ENCODE peak calls at places on chromosome 4, in four cellular contexts. J, R, B and D are unnamed samples. For H3K9me3, the result is how much of the 10 kb centered on the place peaks cover.

GRCh38 chr4:69735119-69735518 is 25.3 kb downstream of the SULT1B1 start:
- DNase-seq in J (no peak), R (no peak), B (no peak), D (no peak)

GRCh38 chr4:150240011-150240410 is 161.8 kb downstream of the DCLK2 start:
- DNase-seq in J (no peak), R (no peak), B (no peak), D (no peak)

GRCh38 chr4:106210021-106210420 is 106.0 kb downstream of the TBCK start:
- DNase-seq in J (no peak), R (no peak), B (no peak), D (no peak)

GRCh38 chr4:55866973-55867574 is 13.6 kb downstream of the EXOC1 start:
- DNase-seq in J (no peak), R (peak), B (no peak), D (no peak)

GRCh38 chr4:80183196-80184052 is 13.9 kb upstream of the PRDM8 start:
- DNase-seq in J (peak), R (no peak), B (no peak), D (peak)

GRCh38 chr4:14916554-14917304 is 85.6 kb upstream of the CPEB2 start:
- DNase-seq in J (no peak), R (no peak), B (no peak), D (no peak)

GRCh38 chr4:1627417-1628313 is 56.4 kb downstream of the FAM53A start:
- DNase-seq in J (no peak), R (no peak), B (no peak), D (no peak)

GRCh38 chr4:57249083-57249482 is 138.9 kb upstream of the IGFBP7 start:
- DNase-seq in J (no peak), R (no peak), B (no peak), D (no peak)

GRCh38 chr4:160026720-160027119 is 923.8 kb downstream of the RAPGEF2 start:
- DNase-seq in J (no peak), R (no peak), B (no peak), D (no peak)

GRCh38 chr4:13430834-13431568 is 53.1 kb downstream of the RAB28 start:
- DNase-seq in J (no peak), R (no peak), B (no peak), D (no peak)

GRCh38 chr4:37528161-37528560 is 158.0 kb downstream of the RELL1 start:
- DNase-seq in J (no peak), R (no peak), B (peak), D (no peak)

GRCh38 chr4:68748181-68748981 is 67.4 kb upstream of the UGT2B10 start:
- DNase-seq in J (no peak), R (no peak), B (no peak), D (no peak)

GRCh38 chr4:41538017-41538733 is at the start of gene LIMCH1:
- DNase-seq in J (peak), R (peak), B (no peak), D (peak)

GRCh38 chr4:147731611-147732515 is at the start of gene ARHGAP10:
- DNase-seq in J (peak), R (peak), B (peak), D (peak)

GRCh38 chr4:99179626-99180025 is 35.5 kb upstream of the ADH4 start:
- DNase-seq in J (no peak), R (no peak), B (no peak), D (no peak)

GRCh38 chr4:35189988-35190613 is 1054.2 kb downstream of the ARAP2 start:
- DNase-seq in J (no peak), R (no peak), B (no peak), D (no peak)

GRCh38 chr4:4590496-4590895 is 48.6 kb upstream of the STX18 start:
- DNase-seq in J (no peak), R (no peak), B (no peak), D (no peak)

GRCh38 chr4:124804584-124804983 is 92.1 kb upstream of the ANKRD50 start:
- DNase-seq in J (no peak), R (no peak), B (no peak), D (no peak)

GRCh38 chr4:24256547-24256946 is 327.8 kb downstream of the DHX15 start:
- DNase-seq in J (no peak), R (no peak), B (no peak), D (no peak)

GRCh38 chr4:95180531-95181315 is 368.1 kb downstream of the UNC5C start:
- DNase-seq in J (no peak), R (no peak), B (no peak), D (no peak)

GRCh38 chr4:147236806-147237205 is 244.1 kb upstream of the EDNRA start:
- DNase-seq in J (no peak), R (no peak), B (no peak), D (no peak)

GRCh38 chr4:14520171-14520570 is 482.1 kb upstream of the CPEB2 start:
- DNase-seq in J (no peak), R (no peak), B (no peak), D (no peak)

GRCh38 chr4:152038238-152038637 is 277.4 kb upstream of the GATB start:
- DNase-seq in J (no peak), R (no peak), B (no peak), D (no peak)

GRCh38 chr4:71396382-71396781 is 57.6 kb downstream of the SLC4A4 start:
- DNase-seq in J (no peak), R (no peak), B (no peak), D (no peak)

GRCh38 chr4:98620087-98620784 is 38.2 kb downstream of the TSPAN5 start:
- DNase-seq in J (no peak), R (no peak), B (no peak), D (no peak)

GRCh38 chr4:93710101-93710846 is 118.3 kb upstream of the ATOH1 start:
- DNase-seq in J (no peak), R (no peak), B (no peak), D (no peak)

GRCh38 chr4:184795214-184795844 is 30.4 kb downstream of the ACSL1 start:
- DNase-seq in J (no peak), R (no peak), B (no peak), D (no peak)

GRCh38 chr4:20255823-20256222 is 4.1 kb downstream of the SLIT2 start:
- DNase-seq in J (no peak), R (no peak), B (no peak), D (no peak)

GRCh38 chr4:1614854-1615595 is 69.1 kb downstream of the FAM53A start:
- DNase-seq in J (no peak), R (no peak), B (no peak), D (no peak)

GRCh38 chr4:12615822-12616221 is 868.3 kb downstream of the RAB28 start:
- DNase-seq in J (no peak), R (no peak), B (no peak), D (no peak)

GRCh38 chr4:3396611-3397010 is 45.2 kb upstream of the HGFAC start:
- DNase-seq in J (no peak), R (no peak), B (no peak), D (no peak)

GRCh38 chr4:74158561-74159396 is 861 bp downstream of the MTHFD2L start:
- DNase-seq in J (no peak), R (no peak), B (no peak), D (no peak)

GRCh38 chr4:114400531-114400930 is 198.1 kb upstream of the UGT8 start:
- DNase-seq in J (no peak), R (no peak), B (no peak), D (no peak)

GRCh38 chr4:104491396-104491821 is 3.3 kb downstream of the CXXC4 start:
- DNase-seq in J (peak), R (peak), B (peak), D (no peak)
- TF ChIP-seq POLR2A in J (no peak), R (no peak), B (no peak), D (no peak)

GRCh38 chr4:340011-340410 is 2.4 kb downstream of the ZNF141 start:
- DNase-seq in J (no peak), R (no peak), B (no peak), D (no peak)
- H3K9me3 ChIP-seq in J (under half), R (under half), B (under half), D (under half)

GRCh38 chr4:10682397-10682796 is 2.2 kb downstream of the CLNK start:
- DNase-seq in J (no peak), R (no peak), B (no peak), D (no peak)

GRCh38 chr4:10672379-10672778 is 12.2 kb downstream of the CLNK start:
- DNase-seq in J (no peak), R (no peak), B (no peak), D (no peak)

GRCh38 chr4:10673817-10674369 is 10.7 kb downstream of the CLNK start:
- DNase-seq in J (no peak), R (no peak), B (no peak), D (no peak)

GRCh38 chr4:10677796-10678497 is 6.6 kb downstream of the CLNK start:
- DNase-seq in J (no peak), R (no peak), B (no peak), D (no peak)
- H3K4me3 ChIP-seq in J (no peak), R (no peak), B (no peak), D (no peak)

GRCh38 chr4:40196724-40197281 is at the start of gene RHOH:
- DNase-seq in J (no peak), R (no peak), B (peak), D (no peak)

GRCh38 chr4:40199999-40200880 is 3.4 kb downstream of the RHOH start:
- DNase-seq in J (peak), R (no peak), B (peak), D (no peak)

GRCh38 chr4:40196260-40196659 is 571 bp upstream of the RHOH start:
- DNase-seq in J (no peak), R (no peak), B (no peak), D (no peak)

GRCh38 chr4:40199179-40199670 is 2.4 kb downstream of the RHOH start:
- DNase-seq in J (no peak), R (no peak), B (no peak), D (no peak)

GRCh38 chr4:40197879-40198689 is 1.3 kb downstream of the RHOH start:
- DNase-seq in J (no peak), R (no peak), B (no peak), D (no peak)
- TF ChIP-seq POLR2A in J (no peak), R (no peak), B (no peak), D (no peak)

DNA sequence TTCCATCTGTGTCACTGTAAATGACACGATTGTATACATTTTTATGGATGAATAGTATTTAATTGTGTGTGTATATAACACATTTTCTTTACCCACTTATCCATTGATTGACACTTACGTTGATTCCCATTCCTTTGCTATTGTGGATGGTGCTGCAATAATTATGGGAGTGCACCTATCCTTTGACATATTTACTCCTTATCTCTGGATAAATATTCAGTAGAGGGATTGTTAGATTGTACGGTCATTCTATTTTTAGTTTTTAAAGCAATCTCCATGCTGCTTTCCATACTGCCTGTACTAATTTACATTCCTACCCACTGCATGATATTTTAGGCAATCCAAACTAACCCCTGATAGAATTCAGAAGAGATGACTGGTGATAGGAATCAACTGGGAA is 980.1 kb downstream of the FSTL5 start:
- DNase-seq in J (no peak), R (no peak), B (no peak), D (no peak)
- H3K9me3 ChIP-seq in J (under half), R (under half), B (under half), D (under half)

GRCh38 chr4:156971623-156972369 is at the start of gene PDGFC:
- DNase-seq in J (peak), R (peak), B (peak), D (peak)
- H3K4me3 ChIP-seq in J (peak), R (peak), B (peak), D (peak)

GRCh38 chr4:173168396-173169177 is at the start of gene GALNT7:
- DNase-seq in J (peak), R (no peak), B (peak), D (peak)
- TF ChIP-seq POLR2A in J (no peak), R (no peak), B (no peak), D (no peak)